ENCODE peak calls at places on chromosomes 13 and 19, in nine cellular contexts. Q, P, E, U, N, B, W, M and Z are unnamed samples.

GRCh38 chr13:111667757-111668156 is 347.3 kb downstream of the TEX29 start:
- DNase-seq in Q (no peak), P (no peak), E (no peak), U (no peak), N (no peak), B (no peak), W (no peak), M (no peak), Z (no peak)

GRCh38 chr13:101681834-101682233 is 229.4 kb downstream of the ITGBL1 start:
- DNase-seq in Q (no peak), P (no peak), E (peak; percentile 27), U (no peak), N (peak; percentile 59), B (no peak), W (no peak), M (no peak), Z (no peak)

GRCh38 chr13:50170447-50171037 is 155.3 kb downstream of the KCNRG start:
- DNase-seq in Q (no peak), P (no peak), E (peak; percentile 46), U (peak; percentile 28), N (peak; percentile 24), B (no peak), W (no peak), M (no peak), Z (peak; percentile 62)

GRCh38 chr13:97878421-97879375 is 74.8 kb upstream of the IPO5 start:
- DNase-seq in Q (no peak), P (no peak), E (peak; percentile 33), U (no peak), N (peak; percentile 25), B (no peak), W (no peak), M (no peak), Z (peak; percentile 35)

GRCh38 chr13:114115191-114115671 is 17.2 kb downstream of the RASA3 start:
- DNase-seq in Q (peak; percentile 16), P (peak; percentile 46), E (peak; percentile 76), U (no peak), N (peak; percentile 84), B (peak; percentile 1), W (no peak), M (peak; percentile 29), Z (peak; percentile 80)

GRCh38 chr19:45477713-45478453 is 10.1 kb downstream of the FOSB start:
- DNase-seq in Q (no peak), P (no peak), E (no peak), U (no peak), N (no peak), B (no peak), W (no peak), M (no peak), Z (no peak)

GRCh38 chr13:39767791-39768564 is 112.5 kb downstream of the COG6 start:
- DNase-seq in Q (no peak), P (no peak), E (peak; percentile 20), U (no peak), N (no peak), B (no peak), W (no peak), M (no peak), Z (no peak)

GRCh38 chr19:54653181-54653809 is 9.5 kb upstream of the LILRB4 start:
- DNase-seq in Q (no peak), P (no peak), E (peak; percentile 3), U (peak; percentile 54), N (peak; percentile 33), B (no peak), W (no peak), M (no peak), Z (peak; percentile 42)

GRCh38 chr13:101415358-101416174 is 742 bp downstream of the NALCN start:
- DNase-seq in Q (no peak), P (no peak), E (no peak), U (no peak), N (no peak), B (peak; percentile 14), W (no peak), M (no peak), Z (no peak)

GRCh38 chr13:28492527-28493367 is 2.2 kb downstream of the FLT1 start:
- DNase-seq in Q (no peak), P (peak; percentile 22), E (no peak), U (no peak), N (peak; percentile 78), B (no peak), W (no peak), M (no peak), Z (no peak)

GRCh38 chr19:49438261-49438660 is 3.1 kb downstream of the SLC17A7 start:
- DNase-seq in Q (no peak), P (no peak), E (no peak), U (no peak), N (no peak), B (no peak), W (no peak), M (no peak), Z (no peak)

GRCh38 chr13:44576396-44577235 is 486 bp upstream of the TSC22D1 start:
- DNase-seq in Q (peak; percentile 37), P (peak; percentile 39), E (no peak), U (peak; percentile 10), N (no peak), B (no peak), W (no peak), M (peak; percentile 34), Z (no peak)

GRCh38 chr13:36028359-36028758 is 102.8 kb downstream of the DCLK1 start:
- DNase-seq in Q (no peak), P (no peak), E (no peak), U (no peak), N (no peak), B (no peak), W (no peak), M (no peak), Z (no peak)

GRCh38 chr19:33805840-33806433 is 9.3 kb downstream of the KCTD15 start:
- DNase-seq in Q (no peak), P (no peak), E (no peak), U (no peak), N (no peak), B (no peak), W (no peak), M (no peak), Z (no peak)

GRCh38 chr19:33906578-33907335 is 110.1 kb downstream of the KCTD15 start:
- DNase-seq in Q (no peak), P (no peak), E (peak; percentile 7), U (no peak), N (peak; percentile 45), B (peak; percentile 20), W (peak; percentile 3), M (no peak), Z (peak; percentile 31)

GRCh38 chr19:47679251-47679900 is 33.8 kb upstream of the EHD2 start:
- DNase-seq in Q (no peak), P (no peak), E (no peak), U (no peak), N (no peak), B (no peak), W (no peak), M (no peak), Z (no peak)

GRCh38 chr13:77530870-77531269 is 4.6 kb upstream of the SCEL start:
- DNase-seq in Q (no peak), P (no peak), E (no peak), U (no peak), N (no peak), B (no peak), W (no peak), M (no peak), Z (no peak)

GRCh38 chr19:21202865-21203494 is 61.1 kb downstream of the ZNF431 start:
- DNase-seq in Q (no peak), P (peak; percentile 22), E (no peak), U (peak; percentile 51), N (peak; percentile 62), B (peak; percentile 19), W (no peak), M (no peak), Z (peak; percentile 47)

GRCh38 chr19:46621191-46622117 is 3.4 kb downstream of the PTGIR start:
- DNase-seq in Q (no peak), P (no peak), E (no peak), U (no peak), N (no peak), B (no peak), W (no peak), M (no peak), Z (no peak)

GRCh38 chr19:2983351-2984195 is 6.2 kb downstream of the TLE6 start:
- DNase-seq in Q (peak; percentile 77), P (no peak), E (peak; percentile 84), U (no peak), N (peak; percentile 28), B (peak; percentile 76), W (no peak), M (no peak), Z (peak; percentile 65)

GRCh38 chr13:113802761-113803160 is 43.7 kb downstream of the TMEM255B start:
- DNase-seq in Q (no peak), P (no peak), E (no peak), U (no peak), N (no peak), B (no peak), W (no peak), M (no peak), Z (no peak)

GRCh38 chr13:109785892-109786450 is 412 bp downstream of the IRS2 start:
- DNase-seq in Q (no peak), P (no peak), E (no peak), U (no peak), N (no peak), B (peak; percentile 43), W (no peak), M (no peak), Z (no peak)

GRCh38 chr19:20422616-20423205 is 142.9 kb downstream of the ZNF737 start:
- DNase-seq in Q (no peak), P (no peak), E (no peak), U (no peak), N (peak; percentile 9), B (peak; percentile 6), W (no peak), M (no peak), Z (peak; percentile 22)

GRCh38 chr19:42176649-42176989 is 40.9 kb downstream of the DEDD2 start:
- DNase-seq in Q (no peak), P (peak; percentile 35), E (no peak), U (no peak), N (no peak), B (no peak), W (no peak), M (peak; percentile 31), Z (no peak)

GRCh38 chr19:14440049-14440448 is 6.9 kb downstream of the PKN1 start:
- DNase-seq in Q (no peak), P (peak; percentile 85), E (no peak), U (no peak), N (no peak), B (peak; percentile 25), W (no peak), M (peak; percentile 72), Z (peak; percentile 23)

GRCh38 chr13:27403252-27403678 is 21.2 kb upstream of the GTF3A start:
- DNase-seq in Q (no peak), P (no peak), E (peak; percentile 50), U (no peak), N (peak; percentile 80), B (peak; percentile 26), W (peak; percentile 32), M (no peak), Z (peak; percentile 77)

GRCh38 chr13:39418424-39418823 is 184.6 kb downstream of the LHFPL6 start:
- DNase-seq in Q (no peak), P (no peak), E (no peak), U (no peak), N (no peak), B (no peak), W (no peak), M (no peak), Z (no peak)